ENCODE peak calls at places on chromosomes 6 and 20, in nine cellular contexts. L, S, N, D, M, P, C, W and V are unnamed samples.

GRCh38 chr6:170020041-170020583 is 268.7 kb downstream of the ERMARD start:
- DNase-seq in L (peak), S (no peak), N (no peak), D (no peak), M (no peak), P (no peak), C (no peak), W (no peak), V (no peak)

GRCh38 chr6:169962604-169963469 is 211.4 kb downstream of the ERMARD start:
- DNase-seq in L (peak), S (no peak), N (no peak), D (peak), M (no peak), P (no peak), C (no peak), W (no peak), V (no peak)

GRCh38 chr6:31892821-31893220 is 4.7 kb downstream of the EHMT2 start:
- DNase-seq in L (no peak), S (no peak), N (no peak), D (no peak), M (no peak), P (no peak), C (no peak), W (no peak), V (no peak)

GRCh38 chr20:17708675-17709360 is 9.1 kb downstream of the BANF2 start:
- DNase-seq in L (no peak), S (no peak), N (no peak), D (no peak), M (no peak), P (no peak), C (no peak), W (no peak), V (no peak)

GRCh38 chr20:2022163-2022562 is 28.3 kb upstream of the PDYN start:
- DNase-seq in L (no peak), S (no peak), N (no peak), D (no peak), M (no peak), P (no peak), C (no peak), W (no peak), V (no peak)

GRCh38 chr6:3330199-3330598 is 71.5 kb downstream of the PSMG4 start:
- DNase-seq in L (peak), S (no peak), N (peak), D (peak), M (no peak), P (no peak), C (no peak), W (no peak), V (peak)

GRCh38 chr20:25148181-25148981 is 47.1 kb upstream of the ENTPD6 start:
- DNase-seq in L (peak), S (peak), N (peak), D (peak), M (peak), P (no peak), C (no peak), W (no peak), V (peak)

GRCh38 chr20:51958636-51959542 is 156.6 kb upstream of the SALL4 start:
- DNase-seq in L (no peak), S (no peak), N (no peak), D (no peak), M (peak), P (no peak), C (no peak), W (no peak), V (no peak)

GRCh38 chr20:51096571-51097267 is 73.8 kb upstream of the KCNG1 start:
- DNase-seq in L (no peak), S (no peak), N (no peak), D (no peak), M (no peak), P (no peak), C (no peak), W (no peak), V (no peak)

GRCh38 chr20:63545814-63546213 is 1.7 kb downstream of the SRMS start:
- DNase-seq in L (no peak), S (no peak), N (no peak), D (no peak), M (no peak), P (no peak), C (no peak), W (no peak), V (no peak)

GRCh38 chr6:42179956-42180335 is 6.8 kb downstream of the GUCA1A start:
- DNase-seq in L (no peak), S (no peak), N (no peak), D (no peak), M (no peak), P (no peak), C (no peak), W (no peak), V (no peak)

GRCh38 chr6:19845271-19846046 is 8.3 kb downstream of the ID4 start:
- DNase-seq in L (no peak), S (no peak), N (no peak), D (no peak), M (no peak), P (no peak), C (no peak), W (no peak), V (no peak)

GRCh38 chr6:132570221-132570777 is at the start of gene TAAR6:
- DNase-seq in L (no peak), S (no peak), N (peak), D (no peak), M (no peak), P (no peak), C (no peak), W (no peak), V (no peak)

GRCh38 chr20:14337400-14338171 is at the start of gene FLRT3:
- DNase-seq in L (peak), S (peak), N (peak), D (peak), M (peak), P (peak), C (peak), W (peak), V (peak)

GRCh38 chr6:155050311-155050710 is 55.2 kb downstream of the TIAM2 start:
- DNase-seq in L (no peak), S (no peak), N (no peak), D (peak), M (peak), P (peak), C (no peak), W (no peak), V (no peak)

GRCh38 chr6:3530515-3530914 is 73.7 kb upstream of the SLC22A23 start:
- DNase-seq in L (no peak), S (no peak), N (no peak), D (peak), M (no peak), P (no peak), C (no peak), W (no peak), V (no peak)

GRCh38 chr6:84282566-84282965 is 55.1 kb upstream of the CEP162 start:
- DNase-seq in L (no peak), S (peak), N (no peak), D (no peak), M (peak), P (no peak), C (no peak), W (no peak), V (no peak)

GRCh38 chr6:22877946-22878705 is 308.8 kb downstream of the HDGFL1 start:
- DNase-seq in L (peak), S (no peak), N (peak), D (no peak), M (peak), P (no peak), C (no peak), W (no peak), V (no peak)

GRCh38 chr20:16863315-16863714 is 115.2 kb downstream of the OTOR start:
- DNase-seq in L (no peak), S (no peak), N (no peak), D (no peak), M (no peak), P (no peak), C (no peak), W (no peak), V (no peak)

GRCh38 chr6:3794092-3794491 is 42.6 kb upstream of the PXDC1 start:
- DNase-seq in L (no peak), S (no peak), N (no peak), D (no peak), M (no peak), P (no peak), C (no peak), W (no peak), V (no peak)

GRCh38 chr6:169313347-169314010 is 59.8 kb upstream of the THBS2 start:
- DNase-seq in L (no peak), S (no peak), N (no peak), D (no peak), M (no peak), P (no peak), C (no peak), W (no peak), V (no peak)

GRCh38 chr20:62605236-62605948 is 36.9 kb upstream of the SLCO4A1 start:
- DNase-seq in L (no peak), S (no peak), N (no peak), D (no peak), M (no peak), P (no peak), C (no peak), W (no peak), V (no peak)

GRCh38 chr6:11824986-11825385 is 46.4 kb upstream of the ADTRP start:
- DNase-seq in L (no peak), S (no peak), N (no peak), D (no peak), M (peak), P (peak), C (no peak), W (no peak), V (no peak)

GRCh38 chr6:5490495-5491069 is 229.3 kb downstream of the FARS2 start:
- DNase-seq in L (no peak), S (no peak), N (no peak), D (no peak), M (no peak), P (no peak), C (no peak), W (no peak), V (no peak)

GRCh38 chr20:44075191-44075949 is 111.6 kb downstream of the JPH2 start:
- DNase-seq in L (no peak), S (no peak), N (no peak), D (peak), M (no peak), P (no peak), C (no peak), W (no peak), V (no peak)

GRCh38 chr6:107823047-107823557 is 1.0 kb downstream of the SCML4 start:
- DNase-seq in L (no peak), S (no peak), N (no peak), D (no peak), M (no peak), P (peak), C (no peak), W (no peak), V (no peak)

GRCh38 chr6:31896856-31897611 is 464 bp downstream of the EHMT2 start:
- DNase-seq in L (peak), S (no peak), N (peak), D (peak), M (no peak), P (no peak), C (no peak), W (no peak), V (peak)

DNA sequence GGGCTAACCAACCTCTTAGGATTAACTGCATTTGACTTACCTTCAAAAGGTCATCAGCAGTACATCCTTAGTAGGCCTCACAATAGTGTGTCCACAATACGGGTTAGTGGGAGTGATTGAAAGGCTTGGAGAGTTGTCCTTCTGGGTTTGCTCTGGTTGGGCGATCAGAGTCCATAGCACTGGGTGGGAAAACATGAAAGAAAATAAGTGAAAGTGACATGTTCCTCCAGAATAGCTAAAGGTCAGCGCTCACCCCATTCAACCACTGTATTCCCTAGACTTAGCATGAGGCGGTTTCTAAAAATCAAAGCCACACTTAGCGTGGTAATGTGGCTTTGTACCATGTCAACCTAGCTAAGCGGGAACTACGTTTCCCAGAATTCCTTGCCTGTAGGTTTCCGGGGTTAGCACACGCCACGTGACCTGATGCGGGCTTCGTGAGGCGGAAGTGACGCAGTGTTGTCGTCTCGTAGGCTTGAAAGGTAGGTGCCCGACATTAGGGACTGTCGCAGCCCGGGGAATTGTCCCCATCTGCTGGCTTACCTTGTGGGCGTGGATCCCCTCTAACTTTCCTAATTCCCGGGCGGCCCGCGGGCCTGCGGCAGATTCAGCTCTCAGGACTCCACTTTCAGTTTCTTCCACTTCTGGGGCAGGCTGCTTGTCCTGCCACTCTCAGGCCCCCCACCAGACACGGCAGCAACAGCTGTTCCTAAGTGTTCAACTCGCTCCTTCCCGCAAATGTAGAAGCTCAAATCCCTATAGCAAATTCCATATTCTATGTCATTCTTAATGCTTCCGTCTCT is 19.8 kb upstream of the SCP2D1 start:
- DNase-seq in L (peak), S (peak), N (peak), D (peak), M (peak), P (peak), C (peak), W (peak), V (peak)
- TF ChIP-seq CTCF in L (peak), S (no peak), N (peak), D (no peak), M (no peak), P (peak), C (no peak), W (no peak), V (no peak)

GRCh38 chr6:123393333-123393732 is 243.4 kb downstream of the TRDN start:
- DNase-seq in L (no peak), S (no peak), N (peak), D (no peak), M (peak), P (no peak), C (no peak), W (no peak), V (no peak)
- TF ChIP-seq CTCF in L (peak), S (no peak), N (peak), D (peak), M (no peak), P (no peak), C (peak), W (peak), V (peak)

DNA sequence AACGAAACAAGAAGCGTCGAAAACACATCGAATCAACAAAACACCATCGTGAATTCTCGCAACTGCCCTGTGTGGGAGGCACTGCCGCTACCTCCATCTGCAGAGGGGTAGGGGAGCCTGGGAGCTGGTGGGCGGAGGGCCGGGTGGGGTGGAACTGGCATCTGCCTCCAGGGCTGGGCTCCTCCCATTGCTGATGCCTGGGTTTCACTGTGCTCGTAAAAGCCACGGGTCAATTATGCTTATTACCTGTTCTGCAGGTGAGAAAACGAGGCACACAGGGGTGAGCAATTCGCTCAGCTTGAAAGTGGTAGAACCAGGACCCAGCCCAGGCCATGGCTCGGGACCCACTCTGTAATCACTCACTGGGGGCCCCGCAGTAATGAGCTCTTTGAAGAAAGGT is 16.5 kb upstream of the SULF2 start:
- DNase-seq in L (no peak), S (no peak), N (no peak), D (no peak), M (no peak), P (no peak), C (no peak), W (no peak), V (no peak)
- TF ChIP-seq CTCF in L (no peak), S (no peak), N (no peak), D (no peak), M (no peak), P (no peak), C (no peak), W (no peak), V (no peak)

GRCh38 chr6:159852877-159853276 is 37.9 kb upstream of the MAS1 start:
- DNase-seq in L (no peak), S (no peak), N (peak), D (no peak), M (peak), P (no peak), C (no peak), W (no peak), V (no peak)
- TF ChIP-seq CTCF in L (peak), S (no peak), N (peak), D (peak), M (no peak), P (no peak), C (peak), W (no peak), V (no peak)

GRCh38 chr6:135905604-135906300 is 54.3 kb downstream of the PDE7B start:
- DNase-seq in L (no peak), S (no peak), N (no peak), D (no peak), M (no peak), P (no peak), C (no peak), W (no peak), V (no peak)

GRCh38 chr6:135901776-135902524 is 50.4 kb downstream of the PDE7B start:
- DNase-seq in L (no peak), S (no peak), N (no peak), D (no peak), M (peak), P (no peak), C (no peak), W (no peak), V (no peak)

GRCh38 chr6:135902756-135903331 is 51.3 kb downstream of the PDE7B start:
- DNase-seq in L (no peak), S (no peak), N (no peak), D (no peak), M (peak), P (no peak), C (no peak), W (no peak), V (no peak)

GRCh38 chr6:135906542-135906941 is 55.0 kb downstream of the PDE7B start:
- DNase-seq in L (no peak), S (no peak), N (no peak), D (no peak), M (peak), P (no peak), C (no peak), W (no peak), V (no peak)

DNA sequence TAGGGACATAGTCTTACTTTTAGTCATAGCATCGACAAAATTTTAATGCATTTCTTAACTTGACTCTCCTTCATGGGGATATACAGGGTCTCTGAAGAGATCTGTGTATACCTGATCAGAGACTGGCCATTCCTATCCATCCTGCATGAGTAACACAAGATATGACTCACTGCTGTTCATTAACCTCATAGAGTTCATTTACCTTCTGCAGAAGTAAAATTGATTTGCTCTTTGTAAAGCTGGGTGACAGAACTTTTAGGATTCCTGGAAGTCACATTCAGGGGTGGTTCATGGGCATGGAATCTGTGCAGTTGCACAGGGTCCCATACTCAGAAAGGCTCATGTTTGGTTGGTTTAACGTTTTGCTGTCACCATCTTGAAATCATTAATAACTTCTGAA is 53.2 kb downstream of the PDE7B start:
- DNase-seq in L (no peak), S (no peak), N (no peak), D (no peak), M (peak), P (no peak), C (no peak), W (no peak), V (no peak)
- TF ChIP-seq CTCF in L (no peak), S (no peak), N (no peak), D (no peak), M (no peak), P (no peak), C (no peak), W (no peak), V (no peak)

DNA sequence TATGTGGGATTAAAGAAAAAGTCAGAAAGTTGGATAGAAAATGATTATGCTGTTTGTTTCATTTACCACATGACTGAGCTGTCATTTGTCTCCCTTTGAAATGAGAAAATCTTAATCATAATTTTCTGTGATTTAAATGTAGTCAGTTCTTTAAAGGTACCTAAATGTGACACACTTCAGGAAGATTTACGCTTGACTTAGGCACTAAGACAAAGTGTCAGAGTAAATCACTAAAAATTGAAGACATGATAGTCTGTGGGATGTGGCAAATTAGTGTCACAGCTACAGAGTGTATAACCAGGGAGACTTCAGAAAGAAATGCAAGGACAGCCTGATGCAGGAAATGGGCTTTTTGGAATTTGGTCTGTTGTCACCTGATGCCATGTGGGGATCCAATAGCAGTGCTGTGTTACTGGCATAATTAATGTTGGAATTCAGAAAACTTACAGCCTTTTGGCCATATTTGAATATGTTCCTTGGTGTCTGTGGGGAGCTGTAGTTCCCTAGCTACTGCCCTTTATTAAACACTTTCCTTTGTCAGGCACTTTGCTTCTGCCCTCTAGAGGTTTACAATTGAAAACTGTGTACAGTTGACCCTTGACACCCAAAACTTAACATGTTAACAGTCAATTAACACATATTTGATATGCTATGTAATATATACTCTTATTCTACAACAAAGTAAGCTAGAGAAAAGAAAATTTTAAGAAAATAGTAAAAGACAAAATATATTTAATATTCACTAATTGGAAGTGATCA is 493.8 kb downstream of the UTRN start:
- DNase-seq in L (no peak), S (no peak), N (peak), D (no peak), M (no peak), P (peak), C (no peak), W (no peak), V (no peak)
- TF ChIP-seq CTCF in L (peak), S (no peak), N (peak), D (peak), M (no peak), P (no peak), C (peak), W (no peak), V (no peak)